ENCODE peak calls at places on chromosomes 16 and 17, in eight cellular contexts. J is stomach, G is H54, K is ovary, F is breast epithelium, U is thyroid gland, T is uterus, C is GM12891. Y is an unnamed sample.

GRCh38 chr16:2817496-2818277 is 650 bp downstream of the PRSS21 start:
- DNase-seq in U (no peak), J (no peak), G (no peak), T (no peak), F (peak), K (no peak), C (no peak), Y (no peak)

GRCh38 chr16:74463888-74464287 is 42.6 kb upstream of the CLEC18B start:
- DNase-seq in T (no peak), J (no peak), K (no peak), F (no peak), G (no peak), C (peak), U (no peak), Y (no peak)

GRCh38 chr17:1060991-1061390 is 64.1 kb downstream of the TIMM22 start:
- DNase-seq in G (peak), U (no peak), J (peak), T (no peak), C (no peak), F (no peak), K (no peak), Y (peak)

GRCh38 chr17:34386343-34386924 is 23.4 kb upstream of the CCL1 start:
- DNase-seq in T (no peak), J (no peak), F (no peak), G (no peak), C (no peak), U (no peak), K (no peak), Y (no peak)

GRCh38 chr17:28760987-28761562 is 17.3 kb downstream of the TRAF4 start:
- DNase-seq in J (peak), T (no peak), C (no peak), F (peak), K (no peak), G (no peak), U (peak), Y (peak)

GRCh38 chr17:74859439-74860228 is at the start of gene GRIN2C:
- DNase-seq in K (no peak), F (no peak), U (peak), G (no peak), C (no peak), T (no peak), J (no peak), Y (no peak)

GRCh38 chr17:46822388-46822921 is 4.0 kb upstream of the WNT3 start:
- DNase-seq in F (no peak), U (no peak), C (no peak), J (no peak), K (no peak), G (no peak), T (no peak), Y (no peak)

GRCh38 chr16:12484987-12485386 is 318.7 kb downstream of the CPPED1 start:
- DNase-seq in U (peak), F (no peak), K (no peak), C (no peak), T (no peak), G (no peak), J (peak), Y (no peak)

GRCh38 chr16:18839555-18839954 is 38.2 kb upstream of the ARL6IP1 start:
- DNase-seq in K (no peak), F (no peak), G (no peak), T (no peak), U (peak), J (peak), C (no peak), Y (peak)

GRCh38 chr16:27690604-27691003 is 140.7 kb downstream of the KATNIP start:
- DNase-seq in C (peak), U (no peak), K (no peak), T (no peak), G (peak), J (no peak), F (no peak), Y (no peak)

GRCh38 chr16:69830534-69831211 is 68.5 kb downstream of the WWP2 start:
- DNase-seq in K (no peak), U (no peak), J (peak), F (no peak), C (no peak), G (no peak), T (no peak), Y (no peak)

GRCh38 chr17:31492880-31493655 is 101.6 kb downstream of the RAB11FIP4 start:
- DNase-seq in C (peak), G (no peak), U (no peak), T (no peak), F (no peak), J (peak), K (no peak), Y (no peak)

GRCh38 chr16:15715221-15715620 is 65.2 kb downstream of the NDE1 start:
- DNase-seq in T (no peak), K (no peak), C (no peak), J (no peak), U (no peak), F (no peak), G (no peak), Y (no peak)

GRCh38 chr17:61018938-61019337 is 341.3 kb downstream of the BCAS3 start:
- DNase-seq in K (no peak), C (no peak), U (no peak), J (no peak), F (no peak), G (no peak), T (no peak), Y (no peak)

GRCh38 chr17:6491071-6491700 is 46.9 kb downstream of the PIMREG start:
- DNase-seq in T (no peak), J (no peak), F (no peak), C (no peak), G (no peak), K (no peak), U (no peak), Y (no peak)

GRCh38 chr16:57720142-57720575 is 15.4 kb upstream of the KATNB1 start:
- DNase-seq in T (no peak), K (no peak), G (peak), J (peak), U (peak), C (no peak), F (no peak), Y (no peak)

GRCh38 chr16:52389045-52389444 is 157.9 kb downstream of the TOX3 start:
- DNase-seq in K (no peak), G (no peak), U (no peak), F (no peak), T (no peak), C (no peak), J (no peak), Y (no peak)

GRCh38 chr16:51302042-51302441 is 151.0 kb upstream of the SALL1 start:
- DNase-seq in C (no peak), J (no peak), U (no peak), F (no peak), T (no peak), K (no peak), G (no peak), Y (no peak)

GRCh38 chr17:74042241-74042640 is 161.2 kb upstream of the RPL38 start:
- DNase-seq in G (no peak), K (no peak), C (no peak), J (no peak), U (no peak), T (no peak), F (no peak), Y (no peak)

GRCh38 chr17:59202320-59202719 is 7.5 kb upstream of the SMG8 start:
- DNase-seq in U (no peak), F (no peak), T (no peak), C (no peak), K (no peak), G (no peak), J (no peak), Y (no peak)

GRCh38 chr16:67431077-67431804 is at the start of gene HSD11B2:
- DNase-seq in F (no peak), K (peak), G (peak), J (peak), U (peak), T (peak), C (peak), Y (no peak)

GRCh38 chr16:67429799-67430503 is 970 bp upstream of the HSD11B2 start:
- DNase-seq in G (no peak), T (no peak), J (no peak), U (no peak), F (no peak), C (no peak), K (no peak), Y (no peak)

GRCh38 chr16:67430504-67431076 is 331 bp upstream of the HSD11B2 start:
- DNase-seq in T (peak), C (no peak), K (no peak), G (no peak), J (peak), F (no peak), U (peak), Y (no peak)

GRCh38 chr16:67428146-67428731 is 2.7 kb upstream of the HSD11B2 start:
- DNase-seq in U (peak), T (peak), F (peak), J (peak), G (peak), K (peak), C (peak), Y (peak)

DNA sequence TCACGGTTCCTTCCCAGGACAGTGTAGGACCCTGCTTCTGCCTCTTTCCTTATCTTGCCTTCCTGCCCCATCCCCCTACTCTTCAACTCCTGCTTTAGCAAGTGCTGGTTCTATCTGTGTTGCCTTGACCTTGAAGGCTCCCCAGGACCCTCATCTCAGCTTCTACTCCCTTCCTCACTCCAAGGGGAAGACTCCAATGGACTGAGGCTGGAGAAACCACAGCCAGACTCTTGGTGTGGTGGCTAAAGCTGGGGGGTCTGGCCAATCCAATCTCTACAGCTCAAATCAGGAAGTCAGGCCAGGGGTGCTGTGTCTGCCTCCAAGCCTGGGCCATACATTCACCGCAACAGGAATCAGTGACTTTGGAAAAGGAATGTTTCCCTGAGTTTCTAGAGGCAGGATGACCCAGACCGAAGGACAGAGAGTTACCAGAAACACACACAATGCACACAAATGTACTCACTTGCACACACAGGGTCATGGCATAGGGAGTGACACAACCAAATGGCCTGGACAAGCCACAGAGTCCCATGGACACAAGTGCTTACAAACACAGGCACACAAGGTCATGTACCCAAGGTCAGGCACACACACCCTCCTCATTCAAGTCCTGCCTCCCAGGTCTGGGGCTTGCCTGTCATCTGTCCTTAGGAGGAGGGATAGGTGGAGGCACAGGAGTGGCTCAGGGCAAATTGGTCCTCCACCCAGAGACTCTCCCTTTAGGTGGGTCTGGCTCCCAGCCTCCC is 1.7 kb upstream of the HSD11B2 start:
- DNase-seq in K (no peak), U (no peak), F (no peak), C (no peak), T (no peak), G (no peak), J (peak), Y (no peak)
- TF ChIP-seq POLR2A in K (no peak), U (no peak), F (no peak), C (no peak), T (no peak), G (no peak), J (no peak), Y (no peak)

GRCh38 chr17:62625870-62626200 is 1.6 kb upstream of the MRC2 start:
- DNase-seq in F (no peak), T (no peak), G (no peak), U (no peak), C (no peak), K (no peak), J (no peak), Y (no peak)

GRCh38 chr17:62626719-62627218 is 701 bp upstream of the MRC2 start:
- DNase-seq in K (peak), J (no peak), F (no peak), G (peak), U (no peak), T (peak), C (peak), Y (peak)

GRCh38 chr17:62628845-62629555 is 1.5 kb downstream of the MRC2 start:
- DNase-seq in F (no peak), C (no peak), J (no peak), K (peak), T (peak), G (no peak), U (no peak), Y (no peak)

GRCh38 chr17:62627904-62628603 is 584 bp downstream of the MRC2 start:
- DNase-seq in K (peak), C (peak), T (peak), J (no peak), G (no peak), F (no peak), U (peak), Y (no peak)

GRCh38 chr17:62627219-62627903 is at the start of gene MRC2:
- DNase-seq in F (no peak), T (peak), G (peak), J (no peak), C (peak), K (peak), U (peak), Y (peak)
- TF ChIP-seq POLR2A in F (no peak), T (peak), G (peak), J (no peak), C (no peak), K (peak), U (no peak), Y (peak)

GRCh38 chr16:72807287-72807686 is 240.6 kb downstream of the ZFHX3 start:
- DNase-seq in U (no peak), T (no peak), C (no peak), F (no peak), K (no peak), G (no peak), J (no peak), Y (no peak)

GRCh38 chr16:72811188-72811720 is 236.7 kb downstream of the ZFHX3 start:
- DNase-seq in F (no peak), U (no peak), C (no peak), T (no peak), J (no peak), K (no peak), G (no peak), Y (no peak)

GRCh38 chr16:72810480-72810879 is 237.4 kb downstream of the ZFHX3 start:
- DNase-seq in F (no peak), T (no peak), K (no peak), C (no peak), G (no peak), J (no peak), U (no peak), Y (no peak)

GRCh38 chr16:72809446-72809845 is 238.5 kb downstream of the ZFHX3 start:
- DNase-seq in K (no peak), U (no peak), J (no peak), C (no peak), T (no peak), F (no peak), G (no peak), Y (no peak)

GRCh38 chr16:72808754-72809153 is 239.2 kb downstream of the ZFHX3 start:
- DNase-seq in J (no peak), T (no peak), G (no peak), C (no peak), U (no peak), K (no peak), F (no peak), Y (no peak)
- TF ChIP-seq POLR2A in J (no peak), T (no peak), G (no peak), C (no peak), U (no peak), K (no peak), F (no peak), Y (no peak)

GRCh38 chr16:89431616-89432015 is 58.7 kb downstream of the ANKRD11 start:
- DNase-seq in U (no peak), F (no peak), K (no peak), C (no peak), J (no peak), T (no peak), G (no peak), Y (no peak)

GRCh38 chr16:89435051-89435450 is 55.3 kb downstream of the ANKRD11 start:
- DNase-seq in T (no peak), F (no peak), G (no peak), J (no peak), K (no peak), C (no peak), U (no peak), Y (no peak)

GRCh38 chr16:89436362-89436761 is 54.0 kb downstream of the ANKRD11 start:
- DNase-seq in G (no peak), F (no peak), T (no peak), J (no peak), U (no peak), K (no peak), C (no peak), Y (no peak)

GRCh38 chr16:89437251-89437987 is 52.9 kb downstream of the ANKRD11 start:
- DNase-seq in U (no peak), K (no peak), J (no peak), G (no peak), F (no peak), C (no peak), T (no peak), Y (no peak)

DNA sequence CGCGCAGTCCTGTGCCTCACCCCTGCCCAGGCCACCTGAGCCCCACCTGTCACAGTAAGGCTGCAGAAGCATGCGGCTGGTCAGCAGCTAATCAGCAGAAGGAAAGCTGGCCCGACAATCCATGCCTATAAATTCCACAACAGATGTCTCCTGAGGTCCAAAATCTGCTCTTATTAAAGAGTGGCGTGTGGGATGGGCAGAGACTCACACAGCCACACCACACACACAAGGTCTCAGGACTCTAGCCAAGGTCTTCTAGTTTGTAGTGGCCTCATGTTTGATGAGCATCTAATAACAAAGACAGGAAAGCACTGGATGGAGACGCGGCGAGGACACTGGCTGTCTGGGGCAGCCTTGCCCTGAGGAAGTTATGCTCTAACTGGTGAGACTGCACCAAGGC is 55.9 kb downstream of the ANKRD11 start:
- DNase-seq in T (no peak), G (no peak), U (no peak), J (no peak), F (no peak), K (no peak), C (no peak), Y (no peak)
- TF ChIP-seq POLR2A in T (no peak), G (no peak), U (no peak), J (no peak), F (no peak), K (no peak), C (no peak), Y (no peak)

DNA sequence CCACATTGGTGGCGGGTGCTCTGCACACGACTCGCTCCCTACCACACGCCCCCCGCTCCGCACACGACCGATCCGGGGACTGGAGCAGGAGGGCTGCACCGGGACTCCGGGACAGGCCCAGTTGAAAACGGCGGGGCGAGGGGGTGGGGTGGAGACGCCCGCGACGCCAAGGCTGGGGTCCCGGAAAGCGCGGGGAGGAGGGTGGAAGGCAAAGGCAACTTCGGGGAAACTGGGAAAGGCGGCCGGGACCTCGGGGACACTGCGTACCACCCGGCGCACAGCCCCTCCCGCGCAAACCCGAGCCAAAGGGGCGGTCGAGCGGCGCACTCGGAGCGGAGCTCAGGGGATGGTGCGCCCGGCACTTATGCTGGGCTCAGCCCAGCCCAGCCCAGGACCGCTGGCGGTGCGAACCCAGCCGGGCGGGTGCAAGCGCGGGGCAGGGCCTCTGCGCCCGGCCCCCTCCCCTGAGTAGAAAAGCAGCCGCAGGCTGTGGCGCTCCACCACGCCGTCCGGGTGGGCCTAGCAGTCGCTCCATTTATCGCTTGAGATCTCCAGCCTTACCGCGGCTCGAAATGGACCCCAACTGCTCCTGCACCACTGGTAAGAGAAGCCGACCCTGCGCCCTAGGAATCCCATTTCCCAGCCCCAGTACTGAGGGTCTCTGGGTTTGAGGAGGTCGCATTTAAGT is at the start of gene MT1M:
- DNase-seq in G (no peak), C (no peak), T (peak), U (peak), K (no peak), F (no peak), J (peak), Y (peak)
- TF ChIP-seq POLR2A in G (no peak), C (no peak), T (peak), U (peak), K (no peak), F (no peak), J (no peak), Y (peak)

GRCh38 chr16:30893744-30894539 is at the start of gene BCL7C:
- DNase-seq in J (peak), G (peak), U (peak), K (peak), T (peak), C (peak), F (peak), Y (peak)

GRCh38 chr16:30895592-30896202 is 717 bp upstream of the CTF1 start:
- DNase-seq in F (no peak), G (no peak), K (no peak), T (peak), U (no peak), J (no peak), C (no peak), Y (no peak)

GRCh38 chr16:30894540-30895368 is 877 bp upstream of the BCL7C start:
- DNase-seq in K (no peak), T (no peak), G (no peak), C (no peak), U (no peak), J (no peak), F (no peak), Y (no peak)

GRCh38 chr16:30896890-30897730 is 696 bp downstream of the CTF1 start:
- DNase-seq in G (peak), T (peak), J (peak), C (peak), U (peak), F (peak), K (peak), Y (peak)

GRCh38 chr16:30896203-30896889 is at the start of gene CTF1:
- DNase-seq in U (peak), C (no peak), F (peak), G (peak), J (peak), T (peak), K (peak), Y (peak)
- TF ChIP-seq POLR2A in U (peak), C (no peak), F (peak), G (no peak), J (no peak), T (peak), K (peak), Y (peak)